ENCODE peak calls at places on chromosome 16, in four cellular contexts. L, U, W and K are unnamed samples.

GRCh38 chr16:75702247-75702646 is 986 bp upstream of the DUXB start:
- DNase-seq in L (no peak), U (no peak), W (no peak), K (no peak)

GRCh38 chr16:66476328-66477027 is 49.4 kb downstream of the BEAN1 start:
- DNase-seq in L (peak; percentile 14), U (peak; percentile 28), W (no peak), K (no peak)

GRCh38 chr16:87017388-87018012 is 299.7 kb downstream of the C16orf95 start:
- DNase-seq in L (no peak), U (peak; percentile 56), W (no peak), K (no peak)

GRCh38 chr16:9053006-9053601 is 38.3 kb upstream of the HAPSTR1 start:
- DNase-seq in L (no peak), U (peak; percentile 64), W (no peak), K (no peak)

GRCh38 chr16:81567987-81568748 is 123.6 kb downstream of the CMIP start:
- DNase-seq in L (no peak), U (peak; percentile 87), W (no peak), K (no peak)

GRCh38 chr16:30896203-30896889 is at the start of gene CTF1:
- DNase-seq in L (no peak), U (no peak), W (no peak), K (peak; percentile 63)

GRCh38 chr16:8848231-8848938 is 20.4 kb downstream of the CARHSP1 start:
- DNase-seq in L (no peak), U (no peak), W (no peak), K (no peak)

GRCh38 chr16:64470916-64471315 is 650.9 kb downstream of the CDH11 start:
- DNase-seq in L (no peak), U (no peak), W (no peak), K (no peak)

GRCh38 chr16:85798901-85799496 is 345 bp downstream of the EMC8 start:
- DNase-seq in L (peak; percentile 28), U (peak; percentile 65), W (no peak), K (peak; percentile 2)

GRCh38 chr16:57918994-57919393 is 51.9 kb downstream of the CNGB1 start:
- DNase-seq in L (no peak), U (no peak), W (no peak), K (no peak)

GRCh38 chr16:55385363-55385762 is 61.4 kb downstream of the IRX6 start:
- DNase-seq in L (no peak), U (no peak), W (no peak), K (no peak)

GRCh38 chr16:63596716-63597115 is 1525.1 kb downstream of the CDH11 start:
- DNase-seq in L (no peak), U (no peak), W (no peak), K (no peak)